ENCODE peak calls at places on chromosomes 7 and 10, in four cellular contexts. E is fibroblast of mammary gland; C is ELF-1; Q is stimulated activated CD8-positive, alpha-beta memory T cell treated with anti-CD3 and anti-CD28 coated beads, Interleukin-4, amount 100 ng/mL, for 24 hours. U is an unnamed sample.

GRCh38 chr7:1326511-1326785 is 93.8 kb downstream of the UNCX start:
- DNase-seq in E (no peak), C (no peak), Q (no peak), U (no peak)

GRCh38 chr7:142303650-142304049 is 45.8 kb upstream of the PRSS58 start:
- DNase-seq in E (peak), C (peak), Q (no peak), U (peak)

GRCh38 chr10:13268310-13268709 is 31.6 kb downstream of the PHYH start:
- DNase-seq in E (no peak), C (no peak), Q (no peak), U (no peak)

GRCh38 chr10:14556285-14556956 is 218.3 kb downstream of the FAM107B start:
- DNase-seq in E (no peak), C (peak), Q (no peak), U (peak)

GRCh38 chr7:34709771-34710170 is 51.8 kb downstream of the NPSR1 start:
- DNase-seq in E (no peak), C (no peak), Q (no peak), U (no peak)

GRCh38 chr10:7971949-7972348 is 82.5 kb upstream of the GATA3 start:
- DNase-seq in E (no peak), C (no peak), Q (no peak), U (no peak)

GRCh38 chr10:126950401-126951105 is 45.3 kb downstream of the DOCK1 start:
- DNase-seq in E (no peak), C (no peak), Q (no peak), U (no peak)

GRCh38 chr10:84158549-84158948 is 15.1 kb upstream of the GPR15LG start:
- DNase-seq in E (no peak), C (no peak), Q (no peak), U (no peak)

GRCh38 chr7:30584970-30585369 is 9.7 kb upstream of the GARS1 start:
- DNase-seq in E (no peak), C (peak), Q (no peak), U (no peak)

GRCh38 chr7:37853468-37853867 is 5.1 kb downstream of the NME8 start:
- DNase-seq in E (no peak), C (no peak), Q (no peak), U (peak)

GRCh38 chr7:141409911-141410329 is 141.3 kb upstream of the AGK start:
- DNase-seq in E (no peak), C (peak), Q (no peak), U (no peak)

GRCh38 chr7:129857313-129857712 is 95.4 kb downstream of the UBE2H start:
- DNase-seq in E (peak), C (no peak), Q (no peak), U (no peak)

GRCh38 chr7:15459018-15459621 is 102.7 kb downstream of the AGMO start:
- DNase-seq in E (peak), C (no peak), Q (no peak), U (no peak)

GRCh38 chr7:29468196-29468595 is 95.4 kb upstream of the PRR15 start:
- DNase-seq in E (no peak), C (no peak), Q (no peak), U (no peak)

GRCh38 chr10:4902571-4903011 is 60.6 kb upstream of the AKR1C1 start:
- DNase-seq in E (peak), C (no peak), Q (no peak), U (no peak)

GRCh38 chr7:84248267-84248666 is 53.7 kb upstream of the SEMA3A start:
- DNase-seq in E (no peak), C (no peak), Q (no peak), U (peak)

GRCh38 chr7:45897042-45897690 is 8.9 kb downstream of the IGFBP1 start:
- DNase-seq in E (peak), C (no peak), Q (no peak), U (no peak)

GRCh38 chr10:116255931-116256748 is 16.9 kb downstream of the GFRA1 start:
- DNase-seq in E (no peak), C (no peak), Q (no peak), U (no peak)

GRCh38 chr7:34315032-34315431 is 343.0 kb upstream of the NPSR1 start:
- DNase-seq in E (peak), C (no peak), Q (no peak), U (no peak)

GRCh38 chr10:91597397-91597881 is 35.4 kb downstream of the PPP1R3C start:
- DNase-seq in E (no peak), C (no peak), Q (no peak), U (no peak)

GRCh38 chr7:128059143-128059975 is 28.1 kb upstream of the LRRC4 start:
- DNase-seq in E (no peak), C (peak), Q (no peak), U (no peak)

GRCh38 chr10:93629636-93630291 is 17.4 kb downstream of the PDE6C start:
- DNase-seq in E (no peak), C (no peak), Q (no peak), U (no peak)

GRCh38 chr7:108245523-108246226 is 115.5 kb upstream of the LAMB4 start:
- DNase-seq in E (no peak), C (no peak), Q (no peak), U (no peak)

GRCh38 chr7:115306541-115306940 is 384.6 kb downstream of the MDFIC start:
- DNase-seq in E (no peak), C (no peak), Q (no peak), U (no peak)

GRCh38 chr10:48254745-48255144 is 19.8 kb downstream of the FRMPD2 start:
- DNase-seq in E (no peak), C (no peak), Q (no peak), U (no peak)

GRCh38 chr7:80729586-80730320 is 91.3 kb downstream of the CD36 start:
- DNase-seq in E (peak), C (no peak), Q (no peak), U (no peak)

GRCh38 chr10:131730771-131731497 is 169.9 kb upstream of the PPP2R2D start:
- DNase-seq in E (no peak), C (no peak), Q (no peak), U (no peak)

GRCh38 chr7:73547841-73548240 is 9.6 kb downstream of the BCL7B start:
- DNase-seq in E (no peak), C (no peak), Q (no peak), U (no peak)

GRCh38 chr7:101864039-101864438 is 46.6 kb downstream of the CUX1 start:
- DNase-seq in E (no peak), C (no peak), Q (no peak), U (no peak)

GRCh38 chr7:91634485-91635177 is 245.9 kb downstream of the MTERF1 start:
- DNase-seq in E (no peak), C (no peak), Q (no peak), U (no peak)

GRCh38 chr7:139118234-139118802 is 8.8 kb upstream of the ZC3HAV1 start:
- DNase-seq in E (peak), C (no peak), Q (no peak), U (no peak)

GRCh38 chr10:30671011-30671616 is 41.6 kb upstream of the LYZL2 start:
- DNase-seq in E (peak), C (peak), Q (no peak), U (peak)